ENCODE peak calls at places on chromosome 19, in five cellular contexts. U is HCT116, N is K562, T is HepG2, J is GM12878. P is an unnamed sample.
A peak's percentile ranks its signal among the peaks of the same experiment; 100 is the strongest.

GRCh38 chr19:17522988-17523872 is 11.8 kb downstream of the PGLS start:
- DNase-seq in T (no peak), J (peak; percentile 92), U (no peak), N (no peak), P (no peak)

GRCh38 chr19:12574036-12574435 is 22.8 kb upstream of the ZNF564 start:
- DNase-seq in J (peak; percentile 71), N (no peak), U (no peak), T (no peak), P (no peak)

GRCh38 chr19:6861683-6862286 is 25.6 kb upstream of the ADGRE1 start:
- DNase-seq in U (no peak), J (no peak), N (no peak), T (peak; percentile 4), P (no peak)

GRCh38 chr19:31444931-31445330 is 95.7 kb upstream of the TSHZ3 start:
- DNase-seq in T (no peak), J (no peak), N (no peak), U (no peak), P (no peak)

GRCh38 chr19:35449347-35450043 is 1.4 kb downstream of the FFAR2 start:
- DNase-seq in J (no peak), U (no peak), T (no peak), N (no peak), P (no peak)

GRCh38 chr19:32896516-32897214 is 27.1 kb upstream of the SLC7A9 start:
- DNase-seq in J (no peak), U (no peak), T (no peak), N (no peak), P (no peak)

GRCh38 chr19:35153701-35154534 is 617 bp upstream of the FXYD5 start:
- DNase-seq in J (no peak), U (no peak), N (peak; percentile 83), T (no peak), P (peak; percentile 84)

GRCh38 chr19:33417751-33418150 is 44.2 kb downstream of the CEBPG start:
- DNase-seq in N (no peak), J (no peak), T (no peak), U (no peak), P (no peak)

GRCh38 chr19:8456064-8456463 is 11.3 kb downstream of the HNRNPM start:
- DNase-seq in J (no peak), T (no peak), N (no peak), U (no peak), P (no peak)

GRCh38 chr19:54262470-54262869 is 5.4 kb upstream of the LILRB5 start:
- DNase-seq in J (no peak), T (no peak), N (no peak), U (no peak), P (no peak)

GRCh38 chr19:28971011-28971410 is 241.9 kb downstream of the UQCRFS1 start:
- DNase-seq in T (no peak), U (no peak), N (no peak), J (no peak), P (no peak)

GRCh38 chr19:48991823-48992570 is 1.1 kb downstream of the GYS1 start:
- DNase-seq in N (peak; percentile 56), J (no peak), U (no peak), T (no peak), P (no peak)

GRCh38 chr19:56105090-56105701 is 15.9 kb downstream of the ZNF787 start:
- DNase-seq in T (peak; percentile 78), J (no peak), N (no peak), U (peak; percentile 15), P (peak; percentile 61)

GRCh38 chr19:32866564-32867265 is 2.9 kb downstream of the SLC7A9 start:
- DNase-seq in J (no peak), U (no peak), N (no peak), T (no peak), P (no peak)

DNA sequence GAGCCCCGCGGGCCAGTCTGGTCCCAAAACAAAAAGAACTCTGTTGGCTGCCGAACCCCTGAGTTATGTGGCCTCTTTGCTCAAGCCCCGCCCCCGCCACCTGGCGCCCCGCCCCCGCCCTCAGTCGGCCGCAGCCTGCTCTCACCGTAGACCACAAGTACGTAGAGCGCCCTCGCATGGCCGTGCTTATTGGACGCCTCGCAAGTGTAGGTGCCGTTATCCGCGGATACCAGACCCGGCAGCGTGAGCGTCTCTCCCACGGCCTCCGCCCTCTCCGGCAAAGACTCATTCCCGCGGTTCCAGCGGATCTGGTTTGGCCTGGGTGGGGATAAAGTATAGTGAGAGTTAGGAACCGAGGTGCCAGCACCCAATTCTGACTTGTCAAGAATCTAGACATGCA is 5.5 kb upstream of the ZNF428 start:
- DNase-seq in N (peak; percentile 92), U (peak; percentile 72), T (no peak), J (no peak), P (no peak)
- TF ChIP-seq SRF in N (no peak), U (no peak), T (no peak), J (no peak), P (no peak)

GRCh38 chr19:15268192-15268927 is 36.1 kb upstream of the EPHX3 start:
- DNase-seq in J (no peak), N (no peak), T (no peak), U (no peak), P (no peak)
- TF ChIP-seq SRF in J (no peak), N (no peak), T (no peak), U (no peak), P (no peak)

GRCh38 chr19:38658462-38659306 is 11.2 kb downstream of the ACTN4 start:
- DNase-seq in T (peak; percentile 95), U (peak; percentile 83), N (no peak), J (no peak), P (no peak)
- TF ChIP-seq SRF in T (no peak), U (no peak), N (no peak), J (no peak), P (no peak)

GRCh38 chr19:44284968-44285367 is 19.9 kb downstream of the ZNF235 start:
- DNase-seq in T (no peak), U (no peak), J (no peak), N (no peak), P (no peak)
- TF ChIP-seq SRF in T (no peak), U (no peak), J (no peak), N (no peak), P (no peak)

GRCh38 chr19:9945319-9945966 is 9.1 kb upstream of the OLFM2 start:
- DNase-seq in N (peak; percentile 74), J (no peak), U (no peak), T (peak; percentile 10), P (no peak)
- TF ChIP-seq SRF in N (no peak), J (no peak), U (no peak), T (no peak), P (no peak)

DNA sequence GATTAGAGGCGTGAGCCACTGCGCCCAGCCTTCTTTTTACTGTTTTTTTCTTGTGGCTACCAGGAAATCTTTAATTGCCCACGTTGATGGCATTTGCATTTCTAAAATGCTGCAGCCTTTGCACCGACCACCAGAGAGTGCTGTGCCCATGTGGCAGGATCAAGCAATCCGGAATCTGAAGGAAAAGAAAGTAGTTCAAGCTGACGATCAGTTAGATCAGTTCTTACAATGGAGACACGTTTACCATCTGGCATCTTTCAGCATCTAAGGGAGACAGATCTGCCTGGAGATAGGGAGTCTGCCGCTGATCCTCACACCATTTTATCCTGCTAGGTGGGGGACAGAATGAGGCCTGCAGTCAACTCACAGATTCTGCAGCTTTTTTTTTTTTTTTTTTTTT is 19.9 kb downstream of the TINCR start:
- DNase-seq in N (peak; percentile 60), J (no peak), T (peak; percentile 38), U (no peak), P (no peak)
- TF ChIP-seq SRF in N (no peak), J (no peak), T (no peak), U (no peak), P (no peak)

DNA sequence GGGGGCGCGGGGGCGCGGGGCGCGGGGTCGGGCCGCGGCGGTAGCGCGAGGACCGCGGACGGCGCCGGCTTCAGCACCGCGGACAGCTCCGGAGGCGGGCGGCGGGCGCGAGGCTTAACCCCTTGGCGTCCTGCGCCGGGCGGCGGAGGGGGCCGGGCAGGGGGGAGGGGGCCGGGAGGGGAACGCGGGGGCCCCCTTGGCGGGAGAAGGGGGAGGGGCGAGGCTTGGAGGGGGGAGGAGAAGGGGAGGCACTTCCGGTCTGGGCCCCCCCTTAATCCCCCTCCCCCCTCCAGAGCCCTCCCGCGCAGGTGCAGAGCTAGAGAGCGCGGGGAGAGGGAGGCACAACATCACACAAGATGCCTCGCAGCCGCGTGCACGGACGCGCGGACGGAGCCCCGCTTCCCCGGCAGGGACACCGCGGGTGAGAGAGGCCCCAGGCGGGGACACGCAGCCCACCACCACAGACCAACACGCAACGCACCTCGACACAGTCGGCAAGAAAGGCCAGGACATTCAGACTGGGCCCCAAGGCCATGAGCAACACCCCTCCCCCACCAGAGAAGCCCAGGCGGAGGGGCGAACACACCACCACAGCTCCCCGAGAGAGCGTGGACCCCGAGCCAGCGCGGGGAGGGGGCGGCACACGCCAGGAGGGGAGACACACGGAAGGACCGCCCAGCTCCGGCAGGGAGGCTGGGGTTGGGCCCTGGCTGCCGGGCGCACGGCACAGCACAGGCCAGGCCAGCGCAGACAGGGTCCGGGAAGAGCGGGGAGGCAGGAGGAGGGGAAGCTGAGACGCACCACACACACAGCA is 24.1 kb downstream of the SHANK1 start:
- DNase-seq in U (no peak), T (no peak), N (peak; percentile 74), J (no peak), P (no peak)
- TF ChIP-seq SRF in U (no peak), T (no peak), N (no peak), J (no peak), P (no peak)

GRCh38 chr19:40858109-40858508 is 7.9 kb upstream of the CYP2A6 start:
- DNase-seq in N (no peak), J (no peak), T (no peak), U (no peak), P (no peak)

GRCh38 chr19:40867701-40868100 is 14.3 kb downstream of the CYP2A7 start:
- DNase-seq in U (no peak), N (no peak), J (no peak), T (no peak), P (no peak)

GRCh38 chr19:40862333-40862732 is 12.1 kb upstream of the CYP2A6 start:
- DNase-seq in J (no peak), U (no peak), T (peak; percentile 4), N (no peak), P (no peak)

DNA sequence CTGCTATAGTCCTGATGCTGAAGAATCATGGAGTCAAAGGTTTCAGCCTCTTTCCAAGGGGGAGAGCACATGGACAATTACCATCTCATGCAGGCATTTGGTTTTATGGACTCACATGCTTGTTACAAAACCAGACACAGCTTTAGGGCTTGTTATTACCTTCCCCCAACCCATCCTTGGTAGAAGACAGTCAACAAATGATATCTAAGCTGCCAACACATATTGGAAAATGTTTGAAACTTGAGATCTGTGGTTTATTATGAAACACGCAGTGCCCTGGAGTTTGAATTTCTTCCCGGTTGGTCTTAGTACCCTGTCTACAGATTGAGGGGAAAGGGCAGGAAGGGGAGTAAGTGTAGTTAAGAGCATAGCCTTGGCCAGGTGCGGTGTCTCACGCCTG is 12.5 kb upstream of the CYP2A6 start:
- DNase-seq in N (no peak), J (no peak), T (no peak), U (no peak), P (no peak)
- TF ChIP-seq SRF in N (no peak), J (no peak), T (no peak), U (no peak), P (no peak)

P was measured in H1.